ENCODE peak calls at places on chromosome 14, in nine cellular contexts. I is fibroblast of lung; Q is gastrocnemius medialis; L is A549; J is left lung; X is epithelial cell of proximal tubule; C is GM23338; V is uterus; G is CD8-positive, alpha-beta T cell. T is an unnamed sample.

GRCh38 chr14:20477211-20477876 is 8.1 kb downstream of the PNP start:
- DNase-seq in I (peak), Q (no peak), L (no peak), J (no peak), X (no peak), C (no peak), V (no peak), G (peak), T (no peak)

GRCh38 chr14:37726708-37727107 is 131.3 kb downstream of the TTC6 start:
- DNase-seq in I (no peak), Q (no peak), L (no peak), J (no peak), X (no peak), C (no peak), V (no peak), G (no peak), T (no peak)

GRCh38 chr14:62056789-62057188 is 294.6 kb downstream of the SNAPC1 start:
- DNase-seq in I (no peak), Q (no peak), L (no peak), J (peak), X (no peak), C (no peak), V (no peak), G (no peak), T (no peak)

GRCh38 chr14:91968280-91968679 is 20.8 kb upstream of the FBLN5 start:
- DNase-seq in I (no peak), Q (no peak), L (no peak), J (no peak), X (no peak), C (no peak), V (no peak), G (peak), T (no peak)

GRCh38 chr14:53391631-53392030 is 238.5 kb upstream of the DDHD1 start:
- DNase-seq in I (peak), Q (no peak), L (no peak), J (no peak), X (peak), C (no peak), V (no peak), G (no peak), T (peak)

GRCh38 chr14:54299393-54300363 is 97.1 kb upstream of the CDKN3 start:
- DNase-seq in I (peak), Q (no peak), L (no peak), J (no peak), X (no peak), C (no peak), V (no peak), G (no peak), T (no peak)

GRCh38 chr14:99879401-99880295 is 86.4 kb downstream of the EML1 start:
- DNase-seq in I (peak), Q (no peak), L (no peak), J (no peak), X (peak), C (no peak), V (peak), G (no peak), T (peak)

GRCh38 chr14:101876539-101876938 is 87.8 kb upstream of the DYNC1H1 start:
- DNase-seq in I (peak), Q (peak), L (no peak), J (no peak), X (no peak), C (no peak), V (peak), G (peak), T (peak)

GRCh38 chr14:23437142-23438129 is 2.0 kb upstream of the MYH7 start:
- DNase-seq in I (no peak), Q (peak), L (no peak), J (no peak), X (no peak), C (no peak), V (no peak), G (no peak), T (no peak)

GRCh38 chr14:93103392-93104080 is 12.2 kb downstream of the ITPK1 start:
- DNase-seq in I (peak), Q (no peak), L (no peak), J (peak), X (no peak), C (no peak), V (no peak), G (peak), T (no peak)

GRCh38 chr14:87615822-87616679 is 376.9 kb downstream of the GALC start:
- DNase-seq in I (peak), Q (peak), L (peak), J (no peak), X (no peak), C (peak), V (peak), G (no peak), T (no peak)

GRCh38 chr14:53391156-53391555 is 238.0 kb upstream of the DDHD1 start:
- DNase-seq in I (peak), Q (no peak), L (no peak), J (no peak), X (no peak), C (no peak), V (peak), G (no peak), T (no peak)

GRCh38 chr14:51248041-51248987 is 8.3 kb downstream of the TMX1 start:
- DNase-seq in I (no peak), Q (no peak), L (no peak), J (no peak), X (no peak), C (no peak), V (no peak), G (no peak), T (no peak)

GRCh38 chr14:65910108-65910507 is 497.6 kb downstream of the FUT8 start:
- DNase-seq in I (peak), Q (no peak), L (peak), J (no peak), X (peak), C (no peak), V (no peak), G (no peak), T (peak)

GRCh38 chr14:32559595-32559994 is 230.5 kb downstream of the AKAP6 start:
- DNase-seq in I (no peak), Q (no peak), L (no peak), J (no peak), X (no peak), C (no peak), V (no peak), G (no peak), T (no peak)

GRCh38 chr14:50928002-50928635 is 16.2 kb downstream of the PYGL start:
- DNase-seq in I (peak), Q (peak), L (no peak), J (no peak), X (no peak), C (no peak), V (no peak), G (no peak), T (no peak)

GRCh38 chr14:96205059-96205993 is 687 bp downstream of the BDKRB2 start:
- DNase-seq in I (no peak), Q (no peak), L (no peak), J (no peak), X (no peak), C (no peak), V (no peak), G (no peak), T (no peak)

GRCh38 chr14:96205994-96206392 is 1.4 kb downstream of the BDKRB2 start:
- DNase-seq in I (peak), Q (no peak), L (no peak), J (no peak), X (no peak), C (no peak), V (no peak), G (no peak), T (no peak)

GRCh38 chr14:96203116-96203515 is 1.5 kb upstream of the BDKRB2 start:
- DNase-seq in I (no peak), Q (no peak), L (no peak), J (no peak), X (no peak), C (no peak), V (no peak), G (no peak), T (no peak)

GRCh38 chr14:96203635-96204034 is 1.0 kb upstream of the BDKRB2 start:
- DNase-seq in I (no peak), Q (no peak), L (no peak), J (peak), X (no peak), C (no peak), V (no peak), G (no peak), T (no peak)

GRCh38 chr14:96204151-96205058 is at the start of gene BDKRB2:
- DNase-seq in I (peak), Q (peak), L (peak), J (peak), X (peak), C (peak), V (peak), G (no peak), T (peak)
- H3K4me3 ChIP-seq in I (peak), Q (peak), L (peak), J (peak), X (peak), C (peak), V (peak), G (no peak), T (peak)

GRCh38 chr14:103086771-103087342 is 2.8 kb downstream of the LBHD2 start:
- DNase-seq in I (no peak), Q (no peak), L (no peak), J (peak), X (no peak), C (no peak), V (no peak), G (no peak), T (no peak)

GRCh38 chr14:103081951-103082350 is 2.1 kb upstream of the LBHD2 start:
- DNase-seq in I (no peak), Q (no peak), L (no peak), J (no peak), X (no peak), C (no peak), V (no peak), G (no peak), T (no peak)

GRCh38 chr14:103087343-103087835 is 3.4 kb downstream of the LBHD2 start:
- DNase-seq in I (no peak), Q (no peak), L (no peak), J (peak), X (no peak), C (peak), V (no peak), G (no peak), T (no peak)

GRCh38 chr14:103085106-103086091 is 1.4 kb downstream of the LBHD2 start:
- DNase-seq in I (no peak), Q (no peak), L (no peak), J (peak), X (no peak), C (peak), V (no peak), G (no peak), T (no peak)

GRCh38 chr14:103084021-103084919 is at the start of gene LBHD2:
- DNase-seq in I (no peak), Q (no peak), L (no peak), J (peak), X (no peak), C (peak), V (no peak), G (no peak), T (no peak)
- H3K4me3 ChIP-seq in I (no peak), Q (peak), L (no peak), J (no peak), X (peak), C (peak), V (no peak), G (no peak), T (peak)

DNA sequence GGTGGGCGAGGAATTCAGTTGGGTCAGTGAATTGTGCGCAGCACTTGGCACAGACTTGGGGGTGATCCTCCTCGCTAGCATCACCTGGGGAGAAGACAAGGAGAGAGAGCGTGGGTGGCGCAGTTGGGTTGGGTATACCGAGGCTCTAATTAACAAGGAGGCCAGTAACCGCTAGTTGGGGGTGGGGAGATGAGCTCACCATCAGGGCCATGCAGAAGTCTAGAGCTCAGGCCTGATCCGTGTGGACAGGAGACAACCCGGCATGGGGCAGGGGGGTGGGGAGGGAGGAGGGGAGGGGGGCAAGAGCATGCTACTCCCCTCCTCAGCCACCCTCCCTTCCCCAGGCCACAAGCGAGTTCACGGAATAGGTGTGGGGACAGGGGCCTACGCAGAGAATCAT is 575 bp downstream of the SALL2 start:
- DNase-seq in I (peak), Q (no peak), L (no peak), J (no peak), X (no peak), C (peak), V (peak), G (no peak), T (no peak)
- H3K4me3 ChIP-seq in I (peak), Q (peak), L (peak), J (peak), X (peak), C (peak), V (peak), G (peak), T (peak)

DNA sequence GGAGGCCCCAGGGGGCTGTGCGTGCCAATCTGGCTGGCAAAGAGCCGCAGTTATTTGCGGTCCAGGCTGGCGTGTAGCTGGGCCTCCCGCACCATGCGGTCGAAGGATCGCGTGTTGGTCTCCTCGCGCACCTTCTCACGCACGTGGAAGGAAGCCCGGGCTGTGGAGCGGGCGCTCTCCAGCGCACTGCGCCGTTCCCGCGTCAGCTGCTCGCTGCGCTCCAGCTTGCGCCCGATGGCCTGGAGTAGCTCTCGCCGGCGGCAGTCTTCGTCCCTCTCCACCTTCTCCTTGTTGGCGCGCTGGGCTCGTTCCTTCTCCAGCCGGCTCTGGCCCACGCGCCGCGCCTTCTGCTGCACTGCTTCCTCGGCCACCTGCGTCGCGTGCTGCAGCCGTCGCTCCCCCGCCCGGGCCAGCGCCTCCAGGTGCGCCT is 3.2 kb downstream of the CCDC177 start:
- DNase-seq in I (no peak), Q (no peak), L (peak), J (no peak), X (no peak), C (no peak), V (no peak), G (no peak), T (no peak)
- H3K4me3 ChIP-seq in I (no peak), Q (peak), L (peak), J (peak), X (no peak), C (peak), V (peak), G (no peak), T (peak)

GRCh38 chr14:22070119-22070982 is 396.7 kb upstream of the OR4E1 start:
- DNase-seq in I (peak), Q (peak), L (no peak), J (peak), X (no peak), C (peak), V (no peak), G (peak), T (no peak)
- H3K4me3 ChIP-seq in I (no peak), Q (peak), L (no peak), J (no peak), X (no peak), C (peak), V (no peak), G (peak), T (no peak)

GRCh38 chr14:95290769-95291440 is 28.8 kb downstream of the CLMN start:
- DNase-seq in I (no peak), Q (peak), L (no peak), J (no peak), X (no peak), C (peak), V (peak), G (no peak), T (no peak)
- H3K4me3 ChIP-seq in I (no peak), Q (peak), L (no peak), J (no peak), X (no peak), C (no peak), V (no peak), G (no peak), T (no peak)